ENCODE peak calls at places on chromosomes 1 and 21, in six cellular contexts. A is IMR-90, E is uterus, U is K562, O is RWPE1, K is right atrium auricular region. Y is an unnamed sample.

GRCh38 chr1:162889989-162890388 is 29.0 kb upstream of the CCDC190 start:
- DNase-seq in A (no peak), K (no peak), O (no peak), U (no peak), E (no peak), Y (no peak)

GRCh38 chr1:2558420-2558819 is 2.2 kb downstream of the TNFRSF14 start:
- DNase-seq in A (no peak), O (no peak), K (no peak), U (no peak), E (no peak), Y (no peak)

GRCh38 chr1:20033396-20033795 is 36.6 kb upstream of the PLA2G5 start:
- DNase-seq in A (no peak), U (no peak), K (no peak), E (no peak), O (no peak), Y (no peak)

GRCh38 chr1:216936779-216937178 is 213.6 kb upstream of the ESRRG start:
- DNase-seq in O (no peak), K (no peak), U (no peak), E (no peak), A (no peak), Y (no peak)

GRCh38 chr21:14609274-14609673 is 63.2 kb upstream of the SAMSN1 start:
- DNase-seq in K (no peak), E (no peak), A (no peak), O (no peak), U (no peak), Y (no peak)

GRCh38 chr1:43868741-43869067 is 64.9 kb upstream of the ARTN start:
- DNase-seq in E (peak; percentile 65), A (peak; percentile 83), O (no peak), U (no peak), K (no peak), Y (no peak)

GRCh38 chr21:45517249-45518065 is 24.8 kb downstream of the SLC19A1 start:
- DNase-seq in A (no peak), E (no peak), O (no peak), K (no peak), U (no peak), Y (no peak)

GRCh38 chr1:62912028-62912638 is 128.2 kb downstream of the ATG4C start:
- DNase-seq in K (no peak), U (peak; percentile 21), E (no peak), A (peak; percentile 26), O (peak; percentile 30), Y (no peak)

GRCh38 chr1:29096255-29096896 is 27.3 kb downstream of the TMEM200B start:
- DNase-seq in A (no peak), E (no peak), O (no peak), U (no peak), K (no peak), Y (no peak)

GRCh38 chr1:70509996-70510876 is 99.2 kb downstream of the CTH start:
- DNase-seq in K (no peak), U (peak; percentile 64), E (no peak), O (peak; percentile 80), A (peak; percentile 95), Y (no peak)

GRCh38 chr21:32578107-32578691 is 7.1 kb downstream of the TCP10L start:
- DNase-seq in O (no peak), U (peak; percentile 53), A (peak; percentile 9), K (no peak), E (no peak), Y (no peak)

GRCh38 chr1:25018110-25018470 is 88.0 kb upstream of the RUNX3 start:
- DNase-seq in U (no peak), K (no peak), O (no peak), E (no peak), A (no peak), Y (no peak)

GRCh38 chr1:208029381-208030319 is 118.7 kb upstream of the CD34 start:
- DNase-seq in O (no peak), K (no peak), A (peak; percentile 74), U (no peak), E (peak; percentile 47), Y (no peak)

GRCh38 chr1:235326719-235327558 is 1.0 kb downstream of the ARID4B start:
- DNase-seq in O (peak; percentile 12), A (no peak), K (peak; percentile 60), E (peak; percentile 24), U (peak; percentile 58), Y (no peak)

GRCh38 chr1:29474845-29475244 is 238.5 kb downstream of the PTPRU start:
- DNase-seq in O (no peak), K (no peak), A (no peak), E (no peak), U (no peak), Y (no peak)

GRCh38 chr1:29832936-29833335 is 596.6 kb downstream of the PTPRU start:
- DNase-seq in E (no peak), A (no peak), U (no peak), O (no peak), K (peak; percentile 51), Y (no peak)

GRCh38 chr21:29194847-29195246 is 64.4 kb downstream of the MAP3K7CL start:
- DNase-seq in K (no peak), O (no peak), A (peak; percentile 39), U (no peak), E (no peak), Y (no peak)

GRCh38 chr1:203268901-203269653 is 36.2 kb upstream of the BTG2 start:
- DNase-seq in O (peak; percentile 80), K (no peak), E (peak; percentile 55), A (peak; percentile 77), U (peak; percentile 76), Y (no peak)

GRCh38 chr1:18723206-18723605 is 92.6 kb downstream of the PAX7 start:
- DNase-seq in K (no peak), O (no peak), A (no peak), U (no peak), E (no peak), Y (no peak)

GRCh38 chr21:41769521-41769920 is 2.7 kb upstream of the RIPK4 start:
- DNase-seq in A (no peak), E (no peak), K (no peak), U (no peak), O (no peak), Y (no peak)

GRCh38 chr1:32600034-32600433 is 50.3 kb downstream of the ZBTB8OS start:
- DNase-seq in A (peak; percentile 2), U (no peak), O (no peak), K (no peak), E (no peak), Y (no peak)

GRCh38 chr1:178189814-178190213 is 95.9 kb downstream of the RASAL2 start:
- DNase-seq in K (no peak), A (peak; percentile 11), E (no peak), O (peak; percentile 15), U (peak; percentile 7), Y (no peak)

GRCh38 chr1:59952065-59952464 is 25.5 kb upstream of the CYP2J2 start:
- DNase-seq in K (no peak), E (no peak), A (peak; percentile 4), U (no peak), O (no peak), Y (no peak)

GRCh38 chr1:89274431-89274857 is 1.8 kb upstream of the GBP5 start:
- DNase-seq in O (peak; percentile 42), A (peak; percentile 8), K (no peak), E (no peak), U (no peak), Y (no peak)

GRCh38 chr1:23369335-23370013 is at the start of gene ZNF436:
- DNase-seq in K (peak; percentile 90), O (no peak), A (peak; percentile 83), E (peak; percentile 92), U (peak; percentile 72), Y (peak; percentile 64)

GRCh38 chr1:246394121-246394520 is 113.0 kb downstream of the SMYD3 start:
- DNase-seq in E (no peak), O (no peak), A (peak; percentile 58), U (no peak), K (no peak), Y (no peak)

GRCh38 chr1:8367571-8368184 is 49.8 kb downstream of the SLC45A1 start:
- DNase-seq in U (no peak), A (no peak), K (no peak), E (no peak), O (no peak), Y (no peak)
- H3K27ac ChIP-seq in U (no peak overlapping the region), A (no peak overlapping the region), K (peak overlapping the region; percentile 90), E (peak overlapping the region; percentile 92), O (no peak overlapping the region), Y (no peak overlapping the region)

GRCh38 chr1:36182734-36183133 is 26.8 kb downstream of the MAP7D1 start:
- DNase-seq in K (no peak), O (no peak), A (no peak), E (no peak), U (no peak), Y (no peak)
- H3K27ac ChIP-seq in K (peak overlapping the region; percentile 13), O (peak overlapping the region; percentile 55), A (no peak overlapping the region), E (peak overlapping the region; percentile 67), U (no peak overlapping the region), Y (no peak overlapping the region)

DNA sequence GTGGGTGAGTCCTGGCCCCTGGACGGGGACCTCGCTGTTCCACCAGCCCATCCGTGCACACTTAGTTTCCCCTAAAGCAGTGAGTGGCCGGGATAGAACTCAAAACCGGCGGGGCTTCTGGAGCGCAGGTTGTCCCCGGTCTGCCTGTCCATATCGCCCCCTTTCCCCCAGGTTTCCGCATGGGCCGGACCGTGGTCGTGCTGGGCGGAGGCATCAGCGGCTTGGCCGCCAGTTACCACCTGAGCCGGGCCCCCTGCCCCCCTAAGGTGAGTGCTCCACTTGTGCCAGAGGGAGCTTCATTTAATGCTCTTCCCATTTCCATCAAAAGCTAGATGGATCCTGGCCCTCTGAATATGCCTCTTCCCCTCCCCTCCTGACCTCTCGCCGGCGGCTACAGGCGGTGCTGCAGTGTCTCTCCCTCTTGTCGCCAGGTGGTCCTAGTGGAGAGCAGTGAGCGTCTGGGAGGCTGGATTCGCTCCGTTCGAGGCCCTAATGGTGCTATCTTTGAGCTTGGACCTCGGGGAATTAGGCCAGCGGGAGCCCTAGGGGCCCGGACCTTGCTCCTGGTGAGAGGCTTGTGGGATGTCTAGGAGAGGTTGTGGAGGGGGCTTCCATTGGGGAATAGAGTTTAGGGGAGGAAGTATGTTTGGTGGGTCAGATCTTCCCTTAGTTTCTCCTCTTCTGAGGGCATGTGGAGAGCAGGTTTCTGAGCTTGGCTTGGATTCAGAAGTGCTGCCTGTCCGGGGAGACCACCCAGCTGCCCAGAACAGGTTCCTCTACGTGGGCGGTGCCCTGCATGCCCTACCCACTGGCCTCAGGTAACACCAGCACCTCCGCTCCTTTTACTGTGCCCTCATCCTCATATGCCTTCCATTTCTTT is 683 bp downstream of the PPOX start:
- DNase-seq in O (no peak), U (peak; percentile 55), A (no peak), K (no peak), E (no peak), Y (no peak)
- H3K27ac ChIP-seq in O (peak overlapping the region; percentile 84), U (peak overlapping the region; percentile 83), A (peak overlapping the region; percentile 47), K (peak overlapping the region; percentile 84), E (peak overlapping the region; percentile 72), Y (peak overlapping the region; percentile 87)

DNA sequence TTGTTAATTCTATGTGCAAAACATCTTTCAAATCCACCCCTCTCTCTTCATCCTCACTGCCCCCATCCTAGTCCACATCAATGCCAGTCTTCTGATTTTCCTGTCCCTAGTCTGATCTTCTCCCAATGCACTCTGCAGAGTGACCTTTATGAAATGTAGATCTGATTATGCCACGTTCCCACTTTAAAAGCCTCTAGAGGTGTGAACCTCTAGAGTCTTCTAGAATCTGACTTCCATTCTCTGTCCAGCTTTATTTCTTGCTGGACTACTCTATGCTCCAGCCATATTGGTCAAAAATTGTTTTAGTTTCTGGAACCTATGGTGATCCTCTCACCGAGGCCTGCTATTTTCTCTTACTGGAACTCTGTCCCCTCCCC is 32.5 kb downstream of the ZNF648 start:
- DNase-seq in O (no peak), K (no peak), U (no peak), A (no peak), E (no peak), Y (no peak)
- H3K27ac ChIP-seq in O (peak overlapping the region; percentile 74), K (peak overlapping the region; percentile 77), U (peak overlapping the region; percentile 66), A (no peak overlapping the region), E (peak overlapping the region; percentile 71), Y (peak overlapping the region; percentile 82)

GRCh38 chr1:192555399-192555798 is 20.2 kb upstream of the RGS1 start:
- DNase-seq in K (no peak), U (no peak), O (no peak), E (no peak), A (no peak), Y (no peak)
- H3K27ac ChIP-seq in K (no peak overlapping the region), U (no peak overlapping the region), O (no peak overlapping the region), E (no peak overlapping the region), A (no peak overlapping the region), Y (no peak overlapping the region)

Y was measured in substantia nigra.